ENCODE peak calls at places on chromosomes 1 and 21, in six cellular contexts. J is AG08395; M is activated CD8-positive, alpha-beta memory T cell treated with anti-CD3 and anti-CD28 coated beads, Interleukin-2, amount 10 ng/mL, durations not matched to agents 7 days and 5 days; O is skeletal muscle cell; A is hippocampal formation; S is NCI-H524. B is an unnamed sample.

GRCh38 chr1:11629626-11630025 is 24.6 kb downstream of the FBXO2 start:
- DNase-seq in M (no peak), J (no peak), A (no peak), O (no peak), S (no peak), B (no peak)

GRCh38 chr1:174134000-174134659 is 25.2 kb upstream of the RABGAP1L start:
- DNase-seq in A (no peak), O (no peak), M (no peak), S (no peak), J (no peak), B (no peak)

GRCh38 chr1:245690153-245690552 is 535.4 kb downstream of the KIF26B start:
- DNase-seq in J (no peak), O (no peak), M (no peak), S (no peak), A (peak; percentile 19), B (no peak)

GRCh38 chr1:26373789-26374188 is 1.2 kb upstream of the ZNF683 start:
- DNase-seq in M (no peak), S (no peak), J (no peak), O (no peak), A (no peak), B (no peak)

GRCh38 chr21:45320261-45320990 is 32.7 kb upstream of the POFUT2 start:
- DNase-seq in J (peak; percentile 32), O (no peak), M (no peak), S (peak; percentile 72), A (no peak), B (no peak)

GRCh38 chr1:7346070-7346596 is 425.0 kb upstream of the VAMP3 start:
- DNase-seq in A (no peak), O (no peak), S (no peak), J (no peak), M (no peak), B (no peak)

GRCh38 chr1:217948741-217949140 is 317.6 kb downstream of the SPATA17 start:
- DNase-seq in J (no peak), S (no peak), O (no peak), M (no peak), A (no peak), B (no peak)

GRCh38 chr1:218585565-218586184 is 240.5 kb downstream of the TGFB2 start:
- DNase-seq in J (no peak), M (no peak), A (no peak), O (peak; percentile 83), S (no peak), B (peak; percentile 50)

GRCh38 chr1:6197746-6198427 is 1.5 kb downstream of the RPL22 start:
- DNase-seq in A (no peak), M (no peak), S (no peak), J (no peak), O (no peak), B (no peak)

GRCh38 chr21:15441060-15441493 is 288.7 kb upstream of the USP25 start:
- DNase-seq in J (no peak), S (no peak), M (no peak), A (no peak), O (no peak), B (no peak)

GRCh38 chr1:191240925-191241324 is 763.3 kb upstream of the BRINP3 start:
- DNase-seq in J (no peak), O (peak; percentile 28), S (no peak), M (no peak), A (no peak), B (no peak)

GRCh38 chr1:101158424-101158823 is 78.4 kb upstream of the S1PR1 start:
- DNase-seq in O (no peak), S (no peak), A (no peak), M (no peak), J (no peak), B (no peak)

GRCh38 chr1:1440941-1441888 is 5.7 kb downstream of the VWA1 start:
- DNase-seq in A (no peak), O (no peak), S (no peak), J (peak; percentile 83), M (peak; percentile 59), B (no peak)

GRCh38 chr21:31908106-31909031 is 35.5 kb downstream of the HUNK start:
- DNase-seq in S (no peak), J (peak; percentile 75), O (no peak), M (no peak), A (no peak), B (no peak)

GRCh38 chr1:84412316-84412942 is 14.1 kb downstream of the DNASE2B start:
- DNase-seq in J (no peak), O (peak; percentile 68), M (no peak), A (no peak), S (no peak), B (peak; percentile 24)

GRCh38 chr1:111201275-111202090 is 1.0 kb upstream of the DENND2D start:
- DNase-seq in S (no peak), J (no peak), A (no peak), M (no peak), O (no peak), B (no peak)

GRCh38 chr1:5765465-5765864 is 226.8 kb downstream of the NPHP4 start:
- DNase-seq in M (no peak), A (no peak), O (no peak), S (no peak), J (no peak), B (no peak)

GRCh38 chr1:161439280-161440232 is 65.7 kb upstream of the FCGR2A start:
- DNase-seq in S (no peak), J (no peak), M (peak; percentile 58), A (no peak), O (no peak), B (no peak)

GRCh38 chr1:36584874-36585759 is 102.4 kb upstream of the CSF3R start:
- DNase-seq in A (no peak), J (no peak), O (no peak), M (no peak), S (no peak), B (no peak)

GRCh38 chr1:65386452-65386851 is 34.0 kb upstream of the LEPR start:
- DNase-seq in S (no peak), M (no peak), A (no peak), O (no peak), J (no peak), B (no peak)

GRCh38 chr1:1361982-1362423 is 3.6 kb upstream of the MXRA8 start:
- DNase-seq in S (no peak), O (peak; percentile 52), M (no peak), J (peak; percentile 80), A (no peak), B (peak; percentile 80)

GRCh38 chr1:97632776-97633175 is 288.1 kb downstream of the DPYD start:
- DNase-seq in A (no peak), M (no peak), O (no peak), S (no peak), J (no peak), B (no peak)

GRCh38 chr1:101739826-101740330 is 256.8 kb downstream of the OLFM3 start:
- DNase-seq in O (no peak), J (no peak), S (no peak), A (no peak), M (no peak), B (no peak)

GRCh38 chr1:244150665-244151064 is 99.6 kb downstream of the ZBTB18 start:
- DNase-seq in S (no peak), M (no peak), A (no peak), J (no peak), O (no peak), B (no peak)

GRCh38 chr1:2347907-2348306 is 43.4 kb downstream of the MORN1 start:
- DNase-seq in M (no peak), J (no peak), S (no peak), A (no peak), O (no peak), B (no peak)

GRCh38 chr21:36807421-36808004 is 108.6 kb downstream of the SIM2 start:
- DNase-seq in A (no peak), J (no peak), S (no peak), M (no peak), O (no peak), B (no peak)

GRCh38 chr1:1451696-1452364 is 2.3 kb downstream of the ATAD3C start:
- DNase-seq in M (no peak), J (no peak), S (no peak), O (no peak), A (no peak), B (no peak)

GRCh38 chr1:59455206-59455605 is 158.3 kb downstream of the FGGY start:
- DNase-seq in J (peak; percentile 79), M (no peak), A (no peak), S (no peak), O (no peak), B (peak; percentile 56)

GRCh38 chr21:31732891-31733520 is 1.1 kb upstream of the SCAF4 start:
- DNase-seq in O (no peak), S (no peak), M (peak; percentile 50), J (peak; percentile 6), A (no peak), B (no peak)

GRCh38 chr1:241156231-241156965 is 200.6 kb downstream of the RGS7 start:
- DNase-seq in M (no peak), J (peak; percentile 4), O (peak; percentile 61), A (no peak), S (no peak), B (peak; percentile 57)

GRCh38 chr1:21205416-21205815 is 28.7 kb upstream of the EIF4G3 start:
- DNase-seq in M (no peak), S (no peak), A (no peak), O (no peak), J (no peak), B (no peak)

GRCh38 chr1:24124980-24125379 is 13.0 kb upstream of the MYOM3 start:
- DNase-seq in J (no peak), M (no peak), A (no peak), O (no peak), S (no peak), B (no peak)

GRCh38 chr1:172638249-172638648 is 20.7 kb upstream of the FASLG start:
- DNase-seq in O (no peak), M (no peak), J (no peak), S (no peak), A (no peak), B (no peak)

GRCh38 chr1:17776426-17776825 is 21.3 kb downstream of the ACTL8 start:
- DNase-seq in J (no peak), O (no peak), A (no peak), S (peak; percentile 51), M (no peak), B (no peak)